ENCODE peak calls at places on chromosomes 5 and 9, in four cellular contexts. C, N, Q and P are unnamed samples.

GRCh38 chr9:96574455-96574854 is 45.2 kb downstream of the CDC14B start:
- DNase-seq in Q (no peak), C (no peak), N (no peak), P (no peak)

GRCh38 chr9:114852050-114852594 is 46.3 kb upstream of the TNFSF15 start:
- DNase-seq in C (no peak), N (peak; percentile 95), Q (no peak), P (no peak)

GRCh38 chr5:152514827-152515397 is 109.8 kb upstream of the NMUR2 start:
- DNase-seq in Q (peak; percentile 9), N (peak; percentile 24), C (no peak), P (no peak)

GRCh38 chr9:1457460-1457859 is 407.3 kb downstream of the DMRT2 start:
- DNase-seq in C (no peak), N (no peak), Q (no peak), P (no peak)

GRCh38 chr9:137108608-137109249 is 5.8 kb downstream of the DPP7 start:
- DNase-seq in Q (no peak), C (no peak), N (no peak), P (no peak)

GRCh38 chr5:94968507-94969095 is 316.3 kb downstream of the MCTP1 start:
- DNase-seq in Q (peak; percentile 55), N (peak; percentile 78), C (peak; percentile 30), P (peak; percentile 25)

GRCh38 chr5:159456722-159457462 is 126.6 kb upstream of the IL12B start:
- DNase-seq in N (no peak), C (peak; percentile 63), Q (no peak), P (peak; percentile 38)

GRCh38 chr5:56323505-56323904 is 90.4 kb upstream of the ANKRD55 start:
- DNase-seq in N (peak; percentile 81), C (no peak), Q (no peak), P (no peak)

GRCh38 chr5:169667896-169668674 is 31.0 kb downstream of the DOCK2 start:
- DNase-seq in C (no peak), N (no peak), Q (no peak), P (no peak)

GRCh38 chr5:81151546-81151945 is 81.6 kb upstream of the CKMT2 start:
- DNase-seq in Q (no peak), N (peak; percentile 60), C (no peak), P (no peak)

GRCh38 chr5:35269006-35269405 is 38.7 kb upstream of the PRLR start:
- DNase-seq in C (no peak), N (no peak), Q (no peak), P (no peak)

GRCh38 chr9:20491612-20492011 is 130.7 kb downstream of the MLLT3 start:
- DNase-seq in Q (no peak), C (no peak), N (no peak), P (no peak)

GRCh38 chr5:31819926-31820516 is 181.1 kb downstream of the PDZD2 start:
- DNase-seq in Q (no peak), C (no peak), N (no peak), P (no peak)

GRCh38 chr5:135039526-135040296 is 5.7 kb upstream of the PITX1 start:
- DNase-seq in Q (no peak), N (no peak), C (no peak), P (no peak)

GRCh38 chr5:12566441-12566840 is 662.2 kb upstream of the CTNND2 start:
- DNase-seq in Q (no peak), C (no peak), N (no peak), P (no peak)

GRCh38 chr5:112534564-112534963 is 115.5 kb upstream of the EPB41L4A start:
- DNase-seq in Q (no peak), N (peak; percentile 21), C (no peak), P (no peak)

GRCh38 chr5:106521701-106522100 is 1149.0 kb downstream of the EFNA5 start:
- DNase-seq in Q (peak; percentile 59), C (no peak), N (peak; percentile 13), P (no peak)

GRCh38 chr5:167460449-167461020 is 830.9 kb upstream of the WWC1 start:
- DNase-seq in N (no peak), Q (peak; percentile 94), C (no peak), P (no peak)

GRCh38 chr9:112644449-112644965 is 73.4 kb downstream of the INIP start:
- DNase-seq in C (no peak), N (no peak), Q (no peak), P (no peak)

GRCh38 chr5:6358434-6358820 is 19.9 kb downstream of the MED10 start:
- DNase-seq in N (no peak), C (no peak), Q (no peak), P (no peak)

GRCh38 chr9:77019810-77020437 is 469 bp downstream of the FOXB2 start:
- DNase-seq in Q (no peak), N (no peak), C (no peak), P (no peak)

GRCh38 chr9:133250741-133251170 is 24.2 kb downstream of the ABO start:
- DNase-seq in N (no peak), C (no peak), Q (no peak), P (no peak)